ENCODE peak calls at places on chromosomes 11 and 22, in four cellular contexts. Q, Z, F and K are unnamed samples.

GRCh38 chr11:117380676-117381075 is 53.0 kb downstream of the CEP164 start:
- DNase-seq in Q (no peak), Z (no peak), F (no peak), K (no peak)

GRCh38 chr11:64553554-64554201 is 37.3 kb upstream of the SLC22A12 start:
- DNase-seq in Q (peak), Z (peak), F (peak), K (peak)

GRCh38 chr22:43017525-43018290 is 2.8 kb upstream of the PACSIN2 start:
- DNase-seq in Q (no peak), Z (no peak), F (no peak), K (no peak)

GRCh38 chr22:46619830-46620501 is at the start of gene GRAMD4:
- DNase-seq in Q (peak), Z (no peak), F (no peak), K (no peak)

GRCh38 chr22:46507451-46508390 is 29.7 kb downstream of the CELSR1 start:
- DNase-seq in Q (no peak), Z (no peak), F (no peak), K (no peak)

GRCh38 chr11:119339581-119340334 is 925 bp downstream of the C1QTNF5 start:
- DNase-seq in Q (peak), Z (peak), F (no peak), K (peak)

GRCh38 chr22:44125421-44125820 is 55.3 kb upstream of the PARVG start:
- DNase-seq in Q (no peak), Z (no peak), F (no peak), K (no peak)

GRCh38 chr11:8661036-8661435 is 21.4 kb downstream of the TRIM66 start:
- DNase-seq in Q (no peak), Z (no peak), F (no peak), K (no peak)

GRCh38 chr11:8017071-8017470 is 29.9 kb downstream of the EIF3F start:
- DNase-seq in Q (no peak), Z (no peak), F (no peak), K (no peak)

GRCh38 chr11:115112779-115113178 is 391.4 kb downstream of the CADM1 start:
- DNase-seq in Q (no peak), Z (no peak), F (no peak), K (no peak)

GRCh38 chr22:19756288-19757128 is 4.1 kb upstream of the TBX1 start:
- DNase-seq in Q (no peak), Z (peak), F (no peak), K (peak)

GRCh38 chr11:135001581-135001980 is 589.5 kb upstream of the B3GAT1 start:
- DNase-seq in Q (no peak), Z (no peak), F (no peak), K (no peak)

GRCh38 chr22:28560005-28560742 is 119.5 kb downstream of the TTC28 start:
- DNase-seq in Q (no peak), Z (no peak), F (peak), K (no peak)

GRCh38 chr11:120331301-120331966 is 4.8 kb upstream of the ARHGEF12 start:
- DNase-seq in Q (peak), Z (no peak), F (peak), K (no peak)

GRCh38 chr11:58451585-58451984 is 9.5 kb upstream of the OR5B12 start:
- DNase-seq in Q (no peak), Z (no peak), F (peak), K (no peak)

GRCh38 chr11:60844045-60844869 is 2.3 kb downstream of the CCDC86 start:
- DNase-seq in Q (no peak), Z (no peak), F (peak), K (no peak)

GRCh38 chr11:1163911-1164735 is 6.4 kb downstream of the MUC5AC start:
- DNase-seq in Q (peak), Z (peak), F (no peak), K (no peak)

GRCh38 chr11:66745356-66746235 is 16.6 kb upstream of the SPTBN2 start:
- DNase-seq in Q (no peak), Z (no peak), F (no peak), K (peak)

GRCh38 chr11:74462009-74462408 is 5.3 kb downstream of the KCNE3 start:
- DNase-seq in Q (peak), Z (peak), F (no peak), K (no peak)

GRCh38 chr11:33716236-33716635 is 15.6 kb upstream of the C11orf91 start:
- DNase-seq in Q (no peak), Z (no peak), F (no peak), K (peak)

GRCh38 chr22:30196141-30196866 is 50.3 kb downstream of the LIF start:
- DNase-seq in Q (peak), Z (no peak), F (peak), K (peak)

GRCh38 chr11:34243620-34244493 is 114.0 kb downstream of the ABTB2 start:
- DNase-seq in Q (no peak), Z (peak), F (peak), K (peak)

GRCh38 chr11:27694992-27695391 is 5.3 kb downstream of the BDNF start:
- DNase-seq in Q (no peak), Z (no peak), F (no peak), K (no peak)

GRCh38 chr11:123491241-123491640 is 61.2 kb downstream of the GRAMD1B start:
- DNase-seq in Q (no peak), Z (no peak), F (no peak), K (no peak)

GRCh38 chr11:75945925-75946324 is 130.9 kb downstream of the UVRAG start:
- DNase-seq in Q (no peak), Z (no peak), F (no peak), K (no peak)

GRCh38 chr11:119144825-119145476 is 3.9 kb upstream of the ABCG4 start:
- DNase-seq in Q (peak), Z (peak), F (peak), K (peak)

GRCh38 chr11:74849525-74850391 is 99.1 kb downstream of the XRRA1 start:
- DNase-seq in Q (no peak), Z (no peak), F (peak), K (no peak)

GRCh38 chr11:106456651-106457050 is 379.2 kb downstream of the AASDHPPT start:
- DNase-seq in Q (no peak), Z (no peak), F (peak), K (no peak)

GRCh38 chr22:40385041-40385782 is 14.8 kb downstream of the SGSM3 start:
- DNase-seq in Q (no peak), Z (no peak), F (no peak), K (peak)

GRCh38 chr22:43824724-43825485 is 12.8 kb upstream of the EFCAB6 start:
- DNase-seq in Q (no peak), Z (no peak), F (no peak), K (no peak)

GRCh38 chr11:3000032-3000961 is 8.2 kb upstream of the NAP1L4 start:
- DNase-seq in Q (peak), Z (peak), F (peak), K (no peak)

GRCh38 chr11:10382518-10382917 is 72.5 kb upstream of the AMPD3 start:
- DNase-seq in Q (no peak), Z (no peak), F (no peak), K (no peak)

GRCh38 chr11:106724293-106724892 is 293.9 kb downstream of the GUCY1A2 start:
- DNase-seq in Q (no peak), Z (no peak), F (peak), K (no peak)

GRCh38 chr11:133163463-133164419 is 368.6 kb downstream of the OPCML start:
- DNase-seq in Q (no peak), Z (no peak), F (peak), K (no peak)

GRCh38 chr11:115920841-115921480 is 416.7 kb upstream of the CADM1 start:
- DNase-seq in Q (no peak), Z (no peak), F (no peak), K (no peak)

GRCh38 chr11:67438121-67438902 is 830 bp upstream of the PTPRCAP start:
- DNase-seq in Q (no peak), Z (no peak), F (no peak), K (peak)

GRCh38 chr11:26992031-26992541 is 1.8 kb upstream of the FIBIN start:
- DNase-seq in Q (no peak), Z (no peak), F (peak), K (no peak)

GRCh38 chr11:73268671-73269271 is 3.4 kb upstream of the P2RY6 start:
- DNase-seq in Q (no peak), Z (peak), F (no peak), K (no peak)

GRCh38 chr11:67627394-67627787 is 2.3 kb downstream of the NUDT8 start:
- DNase-seq in Q (no peak), Z (peak), F (no peak), K (no peak)

GRCh38 chr11:10351435-10351767 is 46.5 kb downstream of the ADM start:
- DNase-seq in Q (peak), Z (no peak), F (no peak), K (no peak)

DNA sequence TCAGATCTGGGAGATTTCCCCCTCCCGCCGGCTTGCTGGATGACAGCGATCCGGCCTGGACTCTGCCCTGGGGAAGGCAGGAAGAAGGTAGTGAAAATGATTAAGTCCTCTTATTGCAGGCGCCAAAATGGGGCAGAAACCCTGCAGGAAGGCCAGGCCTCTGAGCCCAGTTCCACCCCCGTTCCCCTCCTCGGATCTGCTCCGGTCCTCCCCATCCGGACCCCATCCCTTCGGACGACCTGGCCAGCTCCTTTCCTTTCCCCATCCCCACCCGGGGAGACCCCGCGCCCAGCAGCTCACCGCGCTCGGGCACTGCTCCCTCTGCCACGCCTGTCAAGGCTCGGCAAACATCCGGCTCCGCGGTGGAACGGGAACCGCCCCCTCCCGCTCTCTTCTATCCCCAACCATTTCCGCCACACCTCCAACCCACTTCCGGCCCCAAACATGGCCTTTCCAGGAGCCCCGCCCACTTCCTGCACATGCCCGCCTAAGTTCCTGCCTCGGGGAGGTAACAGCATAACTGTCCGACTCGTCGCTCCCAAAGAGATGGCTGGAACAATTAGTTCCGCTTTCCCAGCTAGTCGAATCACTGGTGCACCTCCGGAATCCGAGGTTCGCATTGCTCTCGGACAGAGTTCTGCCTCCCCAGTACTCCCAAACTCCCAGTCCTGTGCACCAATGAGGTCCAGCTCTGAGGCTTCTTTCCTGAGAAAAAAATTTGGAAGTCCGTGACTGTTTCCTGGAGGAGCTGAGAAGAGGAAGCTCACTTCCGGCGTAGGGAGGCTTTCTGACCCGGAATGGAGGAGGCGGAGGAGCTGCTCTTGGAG is at the start of the genes ARHGAP1 and ZNF408:
- DNase-seq in Q (peak), Z (peak), F (peak), K (peak)
- TF ChIP-seq CTCF in Q (no peak), Z (no peak), F (no peak), K (no peak)

GRCh38 chr22:37674951-37675929 is at the start of gene LGALS1:
- DNase-seq in Q (peak), Z (peak), F (peak), K (peak)
- TF ChIP-seq CTCF in Q (peak), Z (no peak), F (no peak), K (no peak)

GRCh38 chr22:48944756-48945620 is 882.7 kb downstream of the BRD1 start:
- DNase-seq in Q (no peak), Z (peak), F (no peak), K (no peak)
- TF ChIP-seq CTCF in Q (no peak), Z (no peak), F (no peak), K (no peak)

GRCh38 chr22:35330258-35330861 is 30.7 kb downstream of the TOM1 start:
- DNase-seq in Q (peak), Z (peak), F (peak), K (peak)

GRCh38 chr22:35326854-35327562 is 27.3 kb downstream of the TOM1 start:
- DNase-seq in Q (no peak), Z (no peak), F (no peak), K (no peak)

GRCh38 chr22:35327690-35328471 is 28.2 kb downstream of the TOM1 start:
- DNase-seq in Q (no peak), Z (no peak), F (no peak), K (no peak)

GRCh38 chr22:35328472-35328885 is 28.8 kb downstream of the TOM1 start:
- DNase-seq in Q (peak), Z (peak), F (no peak), K (no peak)

GRCh38 chr22:35329114-35329847 is 29.6 kb downstream of the TOM1 start:
- DNase-seq in Q (no peak), Z (no peak), F (no peak), K (no peak)
- TF ChIP-seq CTCF in Q (no peak), Z (peak), F (no peak), K (no peak)

GRCh38 chr11:29271616-29272015 is 745.2 kb downstream of the KCNA4 start:
- DNase-seq in Q (no peak), Z (no peak), F (peak), K (no peak)

GRCh38 chr11:29268733-29269132 is 748.1 kb downstream of the KCNA4 start:
- DNase-seq in Q (no peak), Z (no peak), F (no peak), K (no peak)

DNA sequence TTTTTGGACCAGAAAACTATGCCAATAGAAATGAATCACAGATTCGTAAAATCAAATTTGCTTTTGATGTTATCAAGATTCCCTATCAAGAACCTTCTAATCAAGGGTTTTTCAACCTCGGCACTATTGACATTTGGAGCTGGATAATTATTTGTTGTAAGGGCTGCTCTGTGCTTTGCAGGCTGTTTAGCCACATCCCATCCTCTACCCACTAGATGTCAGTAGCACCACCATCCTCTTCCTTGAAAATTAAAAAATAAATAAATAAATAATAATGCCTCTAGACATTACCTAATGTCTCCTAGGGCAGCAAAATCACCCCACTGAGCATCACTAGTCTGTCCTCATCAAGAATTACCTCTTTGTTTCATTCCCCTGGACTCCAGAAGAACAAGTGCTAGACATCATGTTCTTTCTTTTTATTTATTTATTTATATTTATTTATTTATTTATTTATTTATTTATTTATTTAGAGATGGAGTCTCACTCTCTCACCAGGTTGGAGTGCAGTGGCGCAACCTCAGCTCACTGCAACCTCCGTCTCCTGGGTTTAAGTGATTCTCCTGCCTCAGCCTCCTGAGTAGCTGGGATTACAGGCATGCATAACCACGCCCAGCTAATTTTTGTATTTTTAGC is 744.7 kb downstream of the KCNA4 start:
- DNase-seq in Q (no peak), Z (no peak), F (peak), K (no peak)
- TF ChIP-seq CTCF in Q (no peak), Z (peak), F (peak), K (no peak)

GRCh38 chr11:62588966-62589637 is 2.2 kb downstream of the TUT1 start:
- DNase-seq in Q (no peak), Z (no peak), F (no peak), K (peak)
- TF ChIP-seq CTCF in Q (no peak), Z (no peak), F (peak), K (peak)

GRCh38 chr11:112355726-112356125 is 95.1 kb upstream of the PLET1 start:
- DNase-seq in Q (no peak), Z (no peak), F (peak), K (peak)
- TF ChIP-seq CTCF in Q (peak), Z (no peak), F (peak), K (no peak)

GRCh38 chr22:45503071-45503815 is 560 bp downstream of the FBLN1 start:
- DNase-seq in Q (no peak), Z (no peak), F (no peak), K (no peak)

GRCh38 chr22:45505991-45506743 is 3.5 kb downstream of the FBLN1 start:
- DNase-seq in Q (peak), Z (no peak), F (no peak), K (no peak)

GRCh38 chr22:45506961-45507360 is 4.3 kb downstream of the FBLN1 start:
- DNase-seq in Q (no peak), Z (no peak), F (no peak), K (no peak)

GRCh38 chr22:45503816-45504702 is 1.4 kb downstream of the FBLN1 start:
- DNase-seq in Q (no peak), Z (no peak), F (peak), K (peak)

DNA sequence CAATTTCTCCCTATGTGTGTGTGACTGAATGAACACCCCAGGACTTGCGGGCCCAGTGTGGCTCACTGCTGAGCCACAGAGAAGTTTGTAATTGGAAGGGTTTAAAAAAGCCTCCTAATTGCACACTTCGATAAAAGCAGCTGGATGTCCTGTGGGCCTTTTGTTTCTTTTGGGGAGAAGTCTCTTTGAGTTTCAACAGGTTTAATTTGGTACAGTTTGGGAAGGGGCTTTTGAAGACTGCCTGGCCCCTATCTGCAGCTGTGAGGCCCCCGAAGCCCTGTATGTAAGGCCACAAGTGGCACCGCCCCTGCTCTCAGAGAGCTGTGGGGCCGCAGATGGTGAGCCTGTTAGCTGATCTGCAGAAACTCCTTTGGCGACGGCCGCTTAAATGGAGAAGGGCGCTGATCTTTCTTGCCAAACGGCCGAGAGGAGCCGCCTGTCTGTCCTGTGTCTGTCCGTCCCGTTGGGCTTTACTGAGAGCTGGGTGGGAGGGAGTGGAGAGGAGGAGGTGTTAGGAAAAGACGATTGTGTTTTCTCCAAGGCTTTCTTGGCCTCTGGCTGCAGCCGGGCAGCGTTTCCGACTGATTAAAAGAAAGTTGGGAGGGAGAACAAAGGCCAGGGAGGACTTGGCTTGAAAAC is 2.1 kb downstream of the FBLN1 start:
- DNase-seq in Q (peak), Z (no peak), F (peak), K (peak)
- TF ChIP-seq CTCF in Q (no peak), Z (no peak), F (no peak), K (no peak)

GRCh38 chr11:131041331-131042040 is 125.2 kb upstream of the SNX19 start:
- DNase-seq in Q (no peak), Z (no peak), F (no peak), K (no peak)

GRCh38 chr11:131042041-131042390 is 125.7 kb upstream of the SNX19 start:
- DNase-seq in Q (no peak), Z (no peak), F (no peak), K (no peak)

GRCh38 chr11:131037873-131038272 is 121.6 kb upstream of the SNX19 start:
- DNase-seq in Q (no peak), Z (no peak), F (no peak), K (no peak)

GRCh38 chr11:131036544-131036943 is 120.3 kb upstream of the SNX19 start:
- DNase-seq in Q (no peak), Z (no peak), F (peak), K (no peak)

DNA sequence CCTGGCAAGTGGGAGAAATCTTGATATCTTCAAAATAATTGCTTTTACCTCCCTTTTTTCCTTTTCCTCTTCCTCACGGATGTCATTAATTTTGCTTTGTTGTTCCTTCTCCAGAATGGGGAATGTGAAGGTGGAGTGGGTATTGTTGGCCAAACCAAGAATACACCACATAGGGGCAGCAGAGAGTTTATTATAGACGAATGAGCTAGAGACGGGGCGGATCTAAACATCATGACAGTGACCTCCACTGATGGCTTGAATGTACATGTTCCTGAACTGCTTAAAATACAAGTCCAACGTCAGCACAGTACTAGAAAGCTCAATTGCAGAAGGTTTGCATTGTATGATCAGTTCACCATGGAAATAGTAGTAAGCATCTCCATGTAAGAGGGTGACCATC is 122.3 kb upstream of the SNX19 start:
- DNase-seq in Q (no peak), Z (no peak), F (no peak), K (no peak)
- TF ChIP-seq CTCF in Q (peak), Z (no peak), F (peak), K (no peak)